ENCODE peak calls at places on chromosomes 1 and 21, in nine cellular contexts. One of them, this sample, is unnamed.

GRCh38 chr1:54376085-54377039 is 29.8 kb downstream of the SSBP3 start:
- DNase-seq in MCF 10A: no peak
- DNase-seq in GM20000: peak; percentile 81
- DNase-seq in fibroblast of mammary gland: no peak
- DNase-seq in stomach: no peak
- DNase-seq in left ventricle myocardium inferior: no peak
- DNase-seq in upper lobe of right lung: no peak
- DNase-seq in H9: no peak
- DNase-seq in progenitor cell of endocrine pancreas: no peak
- DNase-seq in this sample: no peak

GRCh38 chr21:33972539-33972938 is 56.9 kb upstream of the ATP5PO start:
- DNase-seq in MCF 10A: no peak
- DNase-seq in GM20000: no peak
- DNase-seq in fibroblast of mammary gland: no peak
- DNase-seq in stomach: no peak
- DNase-seq in left ventricle myocardium inferior: no peak
- DNase-seq in upper lobe of right lung: no peak
- DNase-seq in H9: no peak
- DNase-seq in progenitor cell of endocrine pancreas: no peak
- DNase-seq in this sample: no peak

GRCh38 chr1:201544710-201545109 is 5.8 kb downstream of the NAV1 start:
- DNase-seq in MCF 10A: no peak
- DNase-seq in GM20000: no peak
- DNase-seq in fibroblast of mammary gland: no peak
- DNase-seq in stomach: no peak
- DNase-seq in left ventricle myocardium inferior: no peak
- DNase-seq in upper lobe of right lung: no peak
- DNase-seq in H9: no peak
- DNase-seq in progenitor cell of endocrine pancreas: no peak
- DNase-seq in this sample: no peak

GRCh38 chr21:45510466-45510955 is 31.7 kb downstream of the SLC19A1 start:
- DNase-seq in MCF 10A: no peak
- DNase-seq in GM20000: no peak
- DNase-seq in fibroblast of mammary gland: no peak
- DNase-seq in stomach: no peak
- DNase-seq in left ventricle myocardium inferior: no peak
- DNase-seq in upper lobe of right lung: peak; percentile 58
- DNase-seq in H9: no peak
- DNase-seq in progenitor cell of endocrine pancreas: no peak
- DNase-seq in this sample: no peak

GRCh38 chr1:19239876-19240275 is 11.4 kb downstream of the EMC1 start:
- DNase-seq in MCF 10A: no peak
- DNase-seq in GM20000: no peak
- DNase-seq in fibroblast of mammary gland: no peak
- DNase-seq in stomach: no peak
- DNase-seq in left ventricle myocardium inferior: no peak
- DNase-seq in upper lobe of right lung: no peak
- DNase-seq in H9: no peak
- DNase-seq in progenitor cell of endocrine pancreas: no peak
- DNase-seq in this sample: no peak

GRCh38 chr1:97192872-97193572 is 471.4 kb downstream of the PTBP2 start:
- DNase-seq in MCF 10A: peak; percentile 92
- DNase-seq in GM20000: no peak
- DNase-seq in fibroblast of mammary gland: peak; percentile 96
- DNase-seq in stomach: peak; percentile 55
- DNase-seq in left ventricle myocardium inferior: no peak
- DNase-seq in upper lobe of right lung: no peak
- DNase-seq in H9: no peak
- DNase-seq in progenitor cell of endocrine pancreas: no peak
- DNase-seq in this sample: no peak

GRCh38 chr21:14602418-14602987 is 56.4 kb upstream of the SAMSN1 start:
- DNase-seq in MCF 10A: peak; percentile 14
- DNase-seq in GM20000: peak; percentile 24
- DNase-seq in fibroblast of mammary gland: no peak
- DNase-seq in stomach: no peak
- DNase-seq in left ventricle myocardium inferior: no peak
- DNase-seq in upper lobe of right lung: no peak
- DNase-seq in H9: no peak
- DNase-seq in progenitor cell of endocrine pancreas: no peak
- DNase-seq in this sample: no peak

GRCh38 chr1:192973202-192973601 is 86.0 kb downstream of the UCHL5 start:
- DNase-seq in MCF 10A: no peak
- DNase-seq in GM20000: no peak
- DNase-seq in fibroblast of mammary gland: no peak
- DNase-seq in stomach: no peak
- DNase-seq in left ventricle myocardium inferior: no peak
- DNase-seq in upper lobe of right lung: no peak
- DNase-seq in H9: no peak
- DNase-seq in progenitor cell of endocrine pancreas: no peak
- DNase-seq in this sample: no peak

GRCh38 chr21:42543106-42543847 is 29.6 kb downstream of the SLC37A1 start:
- DNase-seq in MCF 10A: no peak
- DNase-seq in GM20000: no peak
- DNase-seq in fibroblast of mammary gland: no peak
- DNase-seq in stomach: no peak
- DNase-seq in left ventricle myocardium inferior: no peak
- DNase-seq in upper lobe of right lung: peak; percentile 50
- DNase-seq in H9: no peak
- DNase-seq in progenitor cell of endocrine pancreas: no peak
- DNase-seq in this sample: no peak

GRCh38 chr1:222546091-222546490 is 1.8 kb downstream of the HHIPL2 start:
- DNase-seq in MCF 10A: peak; percentile 57
- DNase-seq in GM20000: no peak
- DNase-seq in fibroblast of mammary gland: no peak
- DNase-seq in stomach: no peak
- DNase-seq in left ventricle myocardium inferior: no peak
- DNase-seq in upper lobe of right lung: no peak
- DNase-seq in H9: no peak
- DNase-seq in progenitor cell of endocrine pancreas: no peak
- DNase-seq in this sample: no peak

GRCh38 chr21:40340357-40340756 is 473.1 kb downstream of the PCP4 start:
- DNase-seq in MCF 10A: no peak
- DNase-seq in GM20000: no peak
- DNase-seq in fibroblast of mammary gland: no peak
- DNase-seq in stomach: no peak
- DNase-seq in left ventricle myocardium inferior: no peak
- DNase-seq in upper lobe of right lung: no peak
- DNase-seq in H9: no peak
- DNase-seq in progenitor cell of endocrine pancreas: no peak
- DNase-seq in this sample: no peak

GRCh38 chr1:110544753-110545152 is 25.8 kb upstream of the KCNA10 start:
- DNase-seq in MCF 10A: no peak
- DNase-seq in GM20000: no peak
- DNase-seq in fibroblast of mammary gland: no peak
- DNase-seq in stomach: no peak
- DNase-seq in left ventricle myocardium inferior: no peak
- DNase-seq in upper lobe of right lung: no peak
- DNase-seq in H9: no peak
- DNase-seq in progenitor cell of endocrine pancreas: no peak
- DNase-seq in this sample: no peak

GRCh38 chr1:110547017-110547416 is 28.0 kb upstream of the KCNA10 start:
- DNase-seq in MCF 10A: no peak
- DNase-seq in GM20000: no peak
- DNase-seq in fibroblast of mammary gland: no peak
- DNase-seq in stomach: no peak
- DNase-seq in left ventricle myocardium inferior: no peak
- DNase-seq in upper lobe of right lung: no peak
- DNase-seq in H9: no peak
- DNase-seq in progenitor cell of endocrine pancreas: no peak
- DNase-seq in this sample: no peak

GRCh38 chr1:110551278-110551809 is 32.4 kb upstream of the KCNA10 start:
- DNase-seq in MCF 10A: no peak
- DNase-seq in GM20000: no peak
- DNase-seq in fibroblast of mammary gland: no peak
- DNase-seq in stomach: no peak
- DNase-seq in left ventricle myocardium inferior: no peak
- DNase-seq in upper lobe of right lung: no peak
- DNase-seq in H9: no peak
- DNase-seq in progenitor cell of endocrine pancreas: no peak
- DNase-seq in this sample: no peak

GRCh38 chr1:110545492-110545891 is 26.5 kb upstream of the KCNA10 start:
- DNase-seq in MCF 10A: no peak
- DNase-seq in GM20000: no peak
- DNase-seq in fibroblast of mammary gland: no peak
- DNase-seq in stomach: no peak
- DNase-seq in left ventricle myocardium inferior: no peak
- DNase-seq in upper lobe of right lung: no peak
- DNase-seq in H9: no peak
- DNase-seq in progenitor cell of endocrine pancreas: no peak
- DNase-seq in this sample: no peak

GRCh38 chr1:110548381-110548780 is 29.4 kb upstream of the KCNA10 start:
- DNase-seq in MCF 10A: peak; percentile 16
- DNase-seq in GM20000: peak; percentile 34
- DNase-seq in fibroblast of mammary gland: no peak
- DNase-seq in stomach: peak; percentile 38
- DNase-seq in left ventricle myocardium inferior: no peak
- DNase-seq in upper lobe of right lung: no peak
- DNase-seq in H9: peak; percentile 61
- DNase-seq in progenitor cell of endocrine pancreas: peak; percentile 40
- DNase-seq in this sample: no peak
- TF ChIP-seq CTCF in MCF 10A: peak; percentile 49
- TF ChIP-seq CTCF in GM20000: no peak
- TF ChIP-seq CTCF in fibroblast of mammary gland: peak; percentile 40
- TF ChIP-seq CTCF in stomach: peak; percentile 17
- TF ChIP-seq CTCF in left ventricle myocardium inferior: peak; percentile 59
- TF ChIP-seq CTCF in upper lobe of right lung: peak; percentile 40
- TF ChIP-seq CTCF in H9: peak; percentile 67
- TF ChIP-seq CTCF in progenitor cell of endocrine pancreas: peak; percentile 65
- TF ChIP-seq CTCF in this sample: no peak

GRCh38 chr1:204074274-204075115 is 1.6 kb downstream of the SOX13 start:
- DNase-seq in MCF 10A: peak; percentile 71
- DNase-seq in GM20000: no peak
- DNase-seq in fibroblast of mammary gland: peak; percentile 55
- DNase-seq in stomach: peak; percentile 58
- DNase-seq in left ventricle myocardium inferior: peak; percentile 81
- DNase-seq in upper lobe of right lung: peak; percentile 81
- DNase-seq in H9: peak; percentile 53
- DNase-seq in progenitor cell of endocrine pancreas: peak; percentile 36
- DNase-seq in this sample: no peak
- TF ChIP-seq CTCF in MCF 10A: no peak
- TF ChIP-seq CTCF in GM20000: no peak
- TF ChIP-seq CTCF in fibroblast of mammary gland: no peak
- TF ChIP-seq CTCF in stomach: no peak
- TF ChIP-seq CTCF in left ventricle myocardium inferior: peak; percentile 14
- TF ChIP-seq CTCF in upper lobe of right lung: no peak
- TF ChIP-seq CTCF in H9: no peak
- TF ChIP-seq CTCF in progenitor cell of endocrine pancreas: no peak
- TF ChIP-seq CTCF in this sample: no peak

DNA sequence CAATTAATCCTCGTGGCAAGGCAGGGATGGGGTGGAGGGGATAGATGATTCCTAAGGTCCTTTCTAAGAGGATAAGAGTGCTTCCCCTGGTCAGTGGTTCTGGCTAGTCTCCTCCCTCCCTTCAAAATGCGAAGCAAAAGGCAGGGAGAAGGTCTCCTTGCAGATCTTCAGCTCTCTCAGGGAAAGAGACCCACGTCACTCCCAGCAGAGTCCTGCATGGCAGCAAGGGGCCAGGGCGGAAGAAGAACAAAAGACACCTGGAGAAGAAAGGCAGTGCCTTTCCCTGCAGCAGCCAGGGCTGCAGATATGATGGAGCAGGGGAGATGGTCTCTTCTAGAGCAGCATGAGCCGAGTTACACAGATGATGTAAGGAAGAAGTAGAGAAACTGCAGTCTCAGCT is 29.6 kb upstream of the SLAMF9 start:
- DNase-seq in MCF 10A: no peak
- DNase-seq in GM20000: no peak
- DNase-seq in fibroblast of mammary gland: no peak
- DNase-seq in stomach: no peak
- DNase-seq in left ventricle myocardium inferior: no peak
- DNase-seq in upper lobe of right lung: no peak
- DNase-seq in H9: no peak
- DNase-seq in progenitor cell of endocrine pancreas: no peak
- DNase-seq in this sample: no peak
- TF ChIP-seq CTCF in MCF 10A: no peak
- TF ChIP-seq CTCF in GM20000: no peak
- TF ChIP-seq CTCF in fibroblast of mammary gland: no peak
- TF ChIP-seq CTCF in stomach: no peak
- TF ChIP-seq CTCF in left ventricle myocardium inferior: no peak
- TF ChIP-seq CTCF in upper lobe of right lung: no peak
- TF ChIP-seq CTCF in H9: no peak
- TF ChIP-seq CTCF in progenitor cell of endocrine pancreas: no peak
- TF ChIP-seq CTCF in this sample: no peak

GRCh38 chr1:56777972-56778371 is 41.2 kb downstream of the FYB2 start:
- DNase-seq in MCF 10A: no peak
- DNase-seq in GM20000: no peak
- DNase-seq in fibroblast of mammary gland: no peak
- DNase-seq in stomach: no peak
- DNase-seq in left ventricle myocardium inferior: no peak
- DNase-seq in upper lobe of right lung: no peak
- DNase-seq in H9: no peak
- DNase-seq in progenitor cell of endocrine pancreas: no peak
- DNase-seq in this sample: no peak
- TF ChIP-seq CTCF in MCF 10A: no peak
- TF ChIP-seq CTCF in GM20000: no peak
- TF ChIP-seq CTCF in fibroblast of mammary gland: no peak
- TF ChIP-seq CTCF in stomach: no peak
- TF ChIP-seq CTCF in left ventricle myocardium inferior: no peak
- TF ChIP-seq CTCF in upper lobe of right lung: no peak
- TF ChIP-seq CTCF in H9: no peak
- TF ChIP-seq CTCF in progenitor cell of endocrine pancreas: no peak
- TF ChIP-seq CTCF in this sample: no peak

GRCh38 chr1:174445817-174446216 is 1.9 kb upstream of the GPR52 start:
- DNase-seq in MCF 10A: no peak
- DNase-seq in GM20000: no peak
- DNase-seq in fibroblast of mammary gland: no peak
- DNase-seq in stomach: no peak
- DNase-seq in left ventricle myocardium inferior: no peak
- DNase-seq in upper lobe of right lung: no peak
- DNase-seq in H9: peak; percentile 62
- DNase-seq in progenitor cell of endocrine pancreas: no peak
- DNase-seq in this sample: no peak

GRCh38 chr1:174448531-174448883 is 743 bp downstream of the GPR52 start:
- DNase-seq in MCF 10A: no peak
- DNase-seq in GM20000: no peak
- DNase-seq in fibroblast of mammary gland: no peak
- DNase-seq in stomach: no peak
- DNase-seq in left ventricle myocardium inferior: no peak
- DNase-seq in upper lobe of right lung: no peak
- DNase-seq in H9: no peak
- DNase-seq in progenitor cell of endocrine pancreas: no peak
- DNase-seq in this sample: no peak

GRCh38 chr1:174448964-174449363 is 1.2 kb downstream of the GPR52 start:
- DNase-seq in MCF 10A: no peak
- DNase-seq in GM20000: no peak
- DNase-seq in fibroblast of mammary gland: peak; percentile 13
- DNase-seq in stomach: no peak
- DNase-seq in left ventricle myocardium inferior: no peak
- DNase-seq in upper lobe of right lung: no peak
- DNase-seq in H9: no peak
- DNase-seq in progenitor cell of endocrine pancreas: no peak
- DNase-seq in this sample: no peak

GRCh38 chr1:174447866-174448530 is at the start of gene GPR52:
- DNase-seq in MCF 10A: no peak
- DNase-seq in GM20000: no peak
- DNase-seq in fibroblast of mammary gland: no peak
- DNase-seq in stomach: no peak
- DNase-seq in left ventricle myocardium inferior: no peak
- DNase-seq in upper lobe of right lung: no peak
- DNase-seq in H9: no peak
- DNase-seq in progenitor cell of endocrine pancreas: no peak
- DNase-seq in this sample: no peak

GRCh38 chr1:174451408-174451807 is 3.6 kb downstream of the GPR52 start:
- DNase-seq in MCF 10A: no peak
- DNase-seq in GM20000: no peak
- DNase-seq in fibroblast of mammary gland: no peak
- DNase-seq in stomach: no peak
- DNase-seq in left ventricle myocardium inferior: no peak
- DNase-seq in upper lobe of right lung: no peak
- DNase-seq in H9: no peak
- DNase-seq in progenitor cell of endocrine pancreas: no peak
- DNase-seq in this sample: no peak
- TF ChIP-seq CTCF in MCF 10A: no peak
- TF ChIP-seq CTCF in GM20000: no peak
- TF ChIP-seq CTCF in fibroblast of mammary gland: no peak
- TF ChIP-seq CTCF in stomach: no peak
- TF ChIP-seq CTCF in left ventricle myocardium inferior: no peak
- TF ChIP-seq CTCF in upper lobe of right lung: no peak
- TF ChIP-seq CTCF in H9: peak; percentile 56
- TF ChIP-seq CTCF in progenitor cell of endocrine pancreas: no peak
- TF ChIP-seq CTCF in this sample: no peak